ENCODE peak calls at places on chromosomes 16 and 17, in seven cellular contexts. One of them, this sample, is unnamed.
A peak's percentile ranks its signal among the peaks of the same experiment; 100 is the strongest.

GRCh38 chr16:15881794-15882379 is 6.5 kb downstream of the CEP20 start:
- DNase-seq in heart left ventricle: no peak
- DNase-seq in NB4: no peak
- DNase-seq in sigmoid colon: no peak
- DNase-seq in H1: no peak
- DNase-seq in K562: no peak
- DNase-seq in prostate gland: no peak
- DNase-seq in this sample: no peak

GRCh38 chr16:85878875-85879274 is 20.1 kb upstream of the IRF8 start:
- DNase-seq in heart left ventricle: no peak
- DNase-seq in NB4: no peak
- DNase-seq in sigmoid colon: no peak
- DNase-seq in H1: no peak
- DNase-seq in K562: no peak
- DNase-seq in prostate gland: no peak
- DNase-seq in this sample: peak; percentile 78

GRCh38 chr17:45432405-45433113 is at the start of gene ARHGAP27:
- DNase-seq in heart left ventricle: peak; percentile 83
- DNase-seq in NB4: peak; percentile 82
- DNase-seq in sigmoid colon: peak; percentile 76
- DNase-seq in H1: peak; percentile 76
- DNase-seq in K562: no peak
- DNase-seq in prostate gland: no peak
- DNase-seq in this sample: peak; percentile 93

GRCh38 chr16:3655791-3656490 is 1.4 kb downstream of the DNASE1 start:
- DNase-seq in heart left ventricle: no peak
- DNase-seq in NB4: no peak
- DNase-seq in sigmoid colon: peak; percentile 47
- DNase-seq in H1: no peak
- DNase-seq in K562: no peak
- DNase-seq in prostate gland: no peak
- DNase-seq in this sample: no peak

GRCh38 chr17:38533706-38534497 is 71.8 kb downstream of the SRCIN1 start:
- DNase-seq in heart left ventricle: no peak
- DNase-seq in NB4: peak; percentile 16
- DNase-seq in sigmoid colon: no peak
- DNase-seq in H1: no peak
- DNase-seq in K562: no peak
- DNase-seq in prostate gland: no peak
- DNase-seq in this sample: no peak

GRCh38 chr16:68000024-68000423 is 740 bp upstream of the DPEP2 start:
- DNase-seq in heart left ventricle: no peak
- DNase-seq in NB4: peak; percentile 74
- DNase-seq in sigmoid colon: no peak
- DNase-seq in H1: no peak
- DNase-seq in K562: no peak
- DNase-seq in prostate gland: no peak
- DNase-seq in this sample: no peak

GRCh38 chr17:15999974-16000827 is 577 bp downstream of the TTC19 start:
- DNase-seq in heart left ventricle: peak; percentile 41
- DNase-seq in NB4: peak; percentile 67
- DNase-seq in sigmoid colon: peak; percentile 75
- DNase-seq in H1: no peak
- DNase-seq in K562: no peak
- DNase-seq in prostate gland: peak; percentile 17
- DNase-seq in this sample: no peak

GRCh38 chr17:17809527-17810373 is 27.0 kb downstream of the SREBF1 start:
- DNase-seq in heart left ventricle: peak; percentile 52
- DNase-seq in NB4: no peak
- DNase-seq in sigmoid colon: peak; percentile 86
- DNase-seq in H1: peak; percentile 94
- DNase-seq in K562: no peak
- DNase-seq in prostate gland: peak; percentile 55
- DNase-seq in this sample: no peak

GRCh38 chr17:31561469-31562412 is 170.3 kb downstream of the RAB11FIP4 start:
- DNase-seq in heart left ventricle: no peak
- DNase-seq in NB4: peak; percentile 68
- DNase-seq in sigmoid colon: no peak
- DNase-seq in H1: no peak
- DNase-seq in K562: no peak
- DNase-seq in prostate gland: no peak
- DNase-seq in this sample: no peak

GRCh38 chr17:50950002-50950877 is 84.1 kb upstream of the TOB1 start:
- DNase-seq in heart left ventricle: peak; percentile 80
- DNase-seq in NB4: peak; percentile 84
- DNase-seq in sigmoid colon: peak; percentile 91
- DNase-seq in H1: peak; percentile 86
- DNase-seq in K562: peak; percentile 87
- DNase-seq in prostate gland: peak; percentile 67
- DNase-seq in this sample: peak; percentile 90

GRCh38 chr17:81049973-81050551 is 15.1 kb downstream of the BAIAP2 start:
- DNase-seq in heart left ventricle: no peak
- DNase-seq in NB4: peak; percentile 76
- DNase-seq in sigmoid colon: no peak
- DNase-seq in H1: no peak
- DNase-seq in K562: no peak
- DNase-seq in prostate gland: peak; percentile 83
- DNase-seq in this sample: no peak

GRCh38 chr16:14241631-14242030 is 170.5 kb downstream of the MRTFB start:
- DNase-seq in heart left ventricle: no peak
- DNase-seq in NB4: no peak
- DNase-seq in sigmoid colon: no peak
- DNase-seq in H1: no peak
- DNase-seq in K562: no peak
- DNase-seq in prostate gland: no peak
- DNase-seq in this sample: no peak

GRCh38 chr17:63740464-63741181 is 976 bp downstream of the STRADA start:
- DNase-seq in heart left ventricle: no peak
- DNase-seq in NB4: no peak
- DNase-seq in sigmoid colon: no peak
- DNase-seq in H1: no peak
- DNase-seq in K562: peak; percentile 9
- DNase-seq in prostate gland: peak; percentile 27
- DNase-seq in this sample: no peak

GRCh38 chr16:19113577-19114358 is at the start of gene ITPRIPL2:
- DNase-seq in heart left ventricle: peak; percentile 93
- DNase-seq in NB4: peak; percentile 61
- DNase-seq in sigmoid colon: peak; percentile 95
- DNase-seq in H1: peak; percentile 74
- DNase-seq in K562: peak; percentile 72
- DNase-seq in prostate gland: peak; percentile 85
- DNase-seq in this sample: peak; percentile 97

GRCh38 chr17:33209671-33210070 is 83.4 kb downstream of the ASIC2 start:
- DNase-seq in heart left ventricle: no peak
- DNase-seq in NB4: no peak
- DNase-seq in sigmoid colon: no peak
- DNase-seq in H1: no peak
- DNase-seq in K562: no peak
- DNase-seq in prostate gland: no peak
- DNase-seq in this sample: no peak

GRCh38 chr17:54969658-54970572 is 1.4 kb downstream of the STXBP4 start:
- DNase-seq in heart left ventricle: no peak
- DNase-seq in NB4: no peak
- DNase-seq in sigmoid colon: no peak
- DNase-seq in H1: no peak
- DNase-seq in K562: no peak
- DNase-seq in prostate gland: no peak
- DNase-seq in this sample: no peak

GRCh38 chr17:14926526-14927122 is 338.5 kb downstream of the PMP22 start:
- DNase-seq in heart left ventricle: peak; percentile 35
- DNase-seq in NB4: peak; percentile 82
- DNase-seq in sigmoid colon: no peak
- DNase-seq in H1: peak; percentile 57
- DNase-seq in K562: peak; percentile 27
- DNase-seq in prostate gland: peak; percentile 62
- DNase-seq in this sample: no peak

GRCh38 chr16:53732296-53732929 is 28.5 kb downstream of the FTO start:
- DNase-seq in heart left ventricle: peak; percentile 11
- DNase-seq in NB4: no peak
- DNase-seq in sigmoid colon: no peak
- DNase-seq in H1: no peak
- DNase-seq in K562: no peak
- DNase-seq in prostate gland: no peak
- DNase-seq in this sample: no peak

GRCh38 chr17:64491034-64491860 is 5.6 kb downstream of the POLG2 start:
- DNase-seq in heart left ventricle: no peak
- DNase-seq in NB4: peak; percentile 69
- DNase-seq in sigmoid colon: no peak
- DNase-seq in H1: no peak
- DNase-seq in K562: no peak
- DNase-seq in prostate gland: no peak
- DNase-seq in this sample: no peak

GRCh38 chr17:15485045-15485444 is 17.6 kb upstream of the CDRT4 start:
- DNase-seq in heart left ventricle: no peak
- DNase-seq in NB4: no peak
- DNase-seq in sigmoid colon: peak; percentile 4
- DNase-seq in H1: no peak
- DNase-seq in K562: no peak
- DNase-seq in prostate gland: no peak
- DNase-seq in this sample: no peak

GRCh38 chr16:58635502-58635901 is 5.9 kb upstream of the CNOT1 start:
- DNase-seq in heart left ventricle: no peak
- DNase-seq in NB4: no peak
- DNase-seq in sigmoid colon: no peak
- DNase-seq in H1: no peak
- DNase-seq in K562: no peak
- DNase-seq in prostate gland: no peak
- DNase-seq in this sample: no peak

GRCh38 chr17:199806-200603 is 18.6 kb upstream of the DOC2B start:
- DNase-seq in heart left ventricle: peak; percentile 71
- DNase-seq in NB4: no peak
- DNase-seq in sigmoid colon: peak; percentile 70
- DNase-seq in H1: peak; percentile 42
- DNase-seq in K562: no peak
- DNase-seq in prostate gland: no peak
- DNase-seq in this sample: no peak

GRCh38 chr16:85898521-85899442 is at the start of gene IRF8:
- DNase-seq in heart left ventricle: peak; percentile 82
- DNase-seq in NB4: peak; percentile 84
- DNase-seq in sigmoid colon: peak; percentile 87
- DNase-seq in H1: peak; percentile 84
- DNase-seq in K562: no peak
- DNase-seq in prostate gland: peak; percentile 17
- DNase-seq in this sample: peak; percentile 88

GRCh38 chr16:31186930-31187807 is 7.2 kb downstream of the FUS start:
- DNase-seq in heart left ventricle: no peak
- DNase-seq in NB4: no peak
- DNase-seq in sigmoid colon: no peak
- DNase-seq in H1: no peak
- DNase-seq in K562: no peak
- DNase-seq in prostate gland: no peak
- DNase-seq in this sample: no peak

DNA sequence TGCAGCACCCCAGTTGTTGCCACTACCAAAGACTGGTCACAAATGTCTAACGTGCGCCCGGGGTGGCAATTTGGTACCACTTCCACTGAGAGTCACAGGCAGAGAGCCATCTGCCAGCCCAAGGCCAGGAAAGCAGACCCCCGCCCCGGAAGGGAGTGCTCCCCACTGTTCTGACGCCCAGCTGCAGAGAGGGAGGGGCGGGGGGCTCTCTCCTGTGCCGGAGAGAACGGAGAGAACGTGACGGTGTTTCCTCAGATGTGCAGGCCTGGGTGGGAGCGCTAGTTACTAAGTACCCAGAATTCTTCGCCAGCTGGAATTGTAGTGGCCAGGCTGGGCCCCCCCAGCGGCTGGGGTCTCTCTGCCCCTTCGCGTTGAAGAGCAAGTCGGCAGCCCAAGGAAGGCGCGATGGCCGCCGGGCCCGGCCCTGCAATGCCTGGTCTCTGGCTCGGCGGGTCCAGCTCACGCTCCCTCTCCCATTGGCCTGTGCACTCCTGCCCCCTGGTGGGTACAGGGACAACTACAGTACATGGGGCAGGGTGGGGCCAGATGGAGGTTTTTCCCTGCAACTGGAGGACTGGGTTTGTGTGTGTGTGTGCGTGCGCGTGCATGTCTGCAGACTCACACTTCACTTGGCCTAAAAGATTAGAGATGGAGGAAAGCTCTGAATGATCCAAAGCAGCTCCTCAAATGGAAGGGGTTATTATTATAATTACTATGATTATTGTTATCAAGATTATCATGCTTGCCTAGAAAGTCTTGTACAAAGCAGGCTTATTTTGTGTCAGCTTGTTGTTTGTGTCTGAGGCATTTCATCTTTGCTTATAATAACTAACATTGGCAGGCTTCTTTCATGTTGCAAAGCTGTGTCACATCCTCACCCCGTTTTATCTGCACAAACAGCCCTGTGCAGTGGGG is 107.1 kb downstream of the AMFR start:
- DNase-seq in heart left ventricle: peak; percentile 81
- DNase-seq in NB4: peak; percentile 76
- DNase-seq in sigmoid colon: peak; percentile 92
- DNase-seq in H1: peak; percentile 95
- DNase-seq in K562: peak; percentile 91
- DNase-seq in prostate gland: peak; percentile 75
- DNase-seq in this sample: peak; percentile 70
- H3K4me3 ChIP-seq in heart left ventricle: peak overlapping the region; percentile 46
- H3K4me3 ChIP-seq in NB4: no peak overlapping the region
- H3K4me3 ChIP-seq in sigmoid colon: peak overlapping the region; percentile 15
- H3K4me3 ChIP-seq in H1: peak overlapping the region; percentile 31
- H3K4me3 ChIP-seq in K562: no peak overlapping the region
- H3K4me3 ChIP-seq in prostate gland: no peak overlapping the region
- H3K4me3 ChIP-seq in this sample: no peak overlapping the region

GRCh38 chr16:1193825-1194581 is 31.1 kb downstream of the TPSG1 start:
- DNase-seq in heart left ventricle: no peak
- DNase-seq in NB4: no peak
- DNase-seq in sigmoid colon: no peak
- DNase-seq in H1: peak; percentile 61
- DNase-seq in K562: no peak
- DNase-seq in prostate gland: no peak
- DNase-seq in this sample: no peak
- TF ChIP-seq CTCF in heart left ventricle: no peak
- TF ChIP-seq CTCF in NB4: no peak
- TF ChIP-seq CTCF in sigmoid colon: no peak
- TF ChIP-seq CTCF in H1: peak; percentile 14
- TF ChIP-seq CTCF in K562: no peak
- TF ChIP-seq CTCF in prostate gland: no peak
- TF ChIP-seq CTCF in this sample: no peak

GRCh38 chr16:80804061-80804450 is 342 bp downstream of the CDYL2 start:
- DNase-seq in heart left ventricle: peak; percentile 36
- DNase-seq in NB4: peak; percentile 34
- DNase-seq in sigmoid colon: no peak
- DNase-seq in H1: peak; percentile 65
- DNase-seq in K562: no peak
- DNase-seq in prostate gland: peak; percentile 24
- DNase-seq in this sample: no peak
- TF ChIP-seq POLR2A in heart left ventricle: no peak
- TF ChIP-seq POLR2A in NB4: no peak
- TF ChIP-seq POLR2A in sigmoid colon: no peak
- TF ChIP-seq POLR2A in H1: no peak
- TF ChIP-seq POLR2A in K562: no peak
- TF ChIP-seq POLR2A in prostate gland: no peak
- TF ChIP-seq POLR2A in this sample: no peak

DNA sequence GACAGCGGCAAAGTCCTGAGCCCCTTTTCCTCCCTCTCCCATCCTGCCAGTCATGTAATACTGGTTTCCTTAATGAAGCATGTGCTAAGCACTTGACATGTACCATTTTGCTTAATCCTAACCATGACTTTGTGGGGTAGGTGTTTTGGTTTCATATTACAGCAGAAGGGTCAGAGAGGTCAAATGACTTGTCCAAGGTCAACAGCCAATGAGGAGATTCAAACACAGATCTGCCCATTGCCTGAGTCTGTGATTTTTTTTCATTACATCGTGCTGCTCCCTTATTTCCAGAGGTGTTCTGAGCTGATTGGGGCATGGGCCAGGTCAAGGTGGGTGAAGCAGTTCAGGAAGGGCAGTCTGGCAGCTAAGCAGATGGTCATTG is 17.6 kb upstream of the PHF12 start:
- DNase-seq in heart left ventricle: no peak
- DNase-seq in NB4: no peak
- DNase-seq in sigmoid colon: no peak
- DNase-seq in H1: no peak
- DNase-seq in K562: no peak
- DNase-seq in prostate gland: no peak
- DNase-seq in this sample: no peak
- H3K4me3 ChIP-seq in heart left ventricle: no peak overlapping the region
- H3K4me3 ChIP-seq in NB4: no peak overlapping the region
- H3K4me3 ChIP-seq in sigmoid colon: no peak overlapping the region
- H3K4me3 ChIP-seq in H1: no peak overlapping the region
- H3K4me3 ChIP-seq in K562: no peak overlapping the region
- H3K4me3 ChIP-seq in prostate gland: no peak overlapping the region
- H3K4me3 ChIP-seq in this sample: no peak overlapping the region